ENCODE peak calls at places on chromosomes 12 and 14, in seven cellular contexts. T, K, F, Q, P, Z and J are unnamed samples.

GRCh38 chr12:76299536-76300296 is 48.5 kb downstream of the BBS10 start:
- DNase-seq in P (no peak), Q (no peak), F (peak; percentile 13), T (peak; percentile 12), K (no peak), Z (no peak), J (no peak)

GRCh38 chr12:8057839-8058238 is 8.3 kb downstream of the C3AR1 start:
- DNase-seq in T (no peak), P (no peak), K (no peak), Q (no peak), F (no peak), Z (no peak), J (no peak)

GRCh38 chr12:105921055-105921454 is 217.7 kb downstream of the NUAK1 start:
- DNase-seq in T (no peak), Q (no peak), Z (no peak), K (no peak), F (no peak), P (no peak), J (no peak)

GRCh38 chr14:69483765-69484443 is 624 bp upstream of the PLEKHD1 start:
- DNase-seq in P (peak; percentile 29), T (no peak), Q (no peak), F (peak; percentile 53), Z (no peak), K (no peak), J (no peak)

GRCh38 chr12:110858848-110859247 is 12.1 kb downstream of the CCDC63 start:
- DNase-seq in F (no peak), Q (no peak), K (no peak), Z (no peak), T (no peak), P (no peak), J (no peak)

GRCh38 chr12:127393460-127393859 is 873.5 kb upstream of the TMEM132C start:
- DNase-seq in P (no peak), T (no peak), F (no peak), Q (no peak), Z (no peak), K (no peak), J (no peak)

GRCh38 chr12:15629108-15629507 is 160.1 kb downstream of the EPS8 start:
- DNase-seq in P (peak; percentile 14), K (peak; percentile 77), F (peak; percentile 59), Z (no peak), T (peak; percentile 94), Q (no peak), J (no peak)

GRCh38 chr14:60971271-60971670 is 9.6 kb downstream of the TRMT5 start:
- DNase-seq in Z (no peak), K (no peak), Q (no peak), T (no peak), P (no peak), F (no peak), J (no peak)

GRCh38 chr12:126588586-126589249 is 1523.5 kb downstream of the AACS start:
- DNase-seq in Q (no peak), T (no peak), K (no peak), P (no peak), F (no peak), Z (no peak), J (no peak)

GRCh38 chr14:54475187-54475881 is 13.4 kb downstream of the GMFB start:
- DNase-seq in Q (no peak), T (no peak), K (no peak), F (no peak), Z (no peak), P (no peak), J (no peak)

GRCh38 chr12:18576104-18576622 is 161.6 kb downstream of the PLCZ1 start:
- DNase-seq in P (no peak), K (no peak), T (no peak), Q (no peak), Z (no peak), F (no peak), J (no peak)

GRCh38 chr14:23494223-23494622 is 24.7 kb downstream of the NGDN start:
- DNase-seq in K (no peak), Z (no peak), F (peak; percentile 68), P (no peak), Q (no peak), T (no peak), J (no peak)

GRCh38 chr12:17333287-17333686 is 727.3 kb upstream of the LMO3 start:
- DNase-seq in T (peak; percentile 3), Z (no peak), F (no peak), P (no peak), K (no peak), Q (no peak), J (no peak)

GRCh38 chr14:103334644-103335603 is 887 bp downstream of the EIF5 start:
- DNase-seq in T (no peak), P (peak; percentile 87), F (peak; percentile 72), K (peak; percentile 94), Q (peak; percentile 59), Z (peak; percentile 27), J (peak; percentile 80)

GRCh38 chr14:100086361-100086760 is 21.1 kb downstream of the EVL start:
- DNase-seq in F (no peak), K (no peak), P (no peak), T (no peak), Q (no peak), Z (no peak), J (no peak)

GRCh38 chr12:132084681-132085635 is 59.2 kb downstream of the DDX51 start:
- DNase-seq in P (peak; percentile 77), F (peak; percentile 85), Q (no peak), K (peak; percentile 94), Z (no peak), T (no peak), J (peak; percentile 92)

GRCh38 chr12:93203361-93203760 is 174.4 kb upstream of the NUDT4 start:
- DNase-seq in F (no peak), Z (no peak), K (no peak), Q (no peak), T (no peak), P (no peak), J (no peak)
- H3K27ac ChIP-seq in F (no peak overlapping the region), Z (no peak overlapping the region), K (no peak overlapping the region), Q (no peak overlapping the region), T (no peak overlapping the region), P (no peak overlapping the region), J (no peak overlapping the region)

GRCh38 chr12:94326727-94327126 is 132.9 kb downstream of the CEP83 start:
- DNase-seq in P (no peak), K (no peak), Q (no peak), Z (no peak), T (no peak), F (no peak), J (no peak)

GRCh38 chr12:94322346-94322745 is 137.3 kb downstream of the CEP83 start:
- DNase-seq in T (no peak), K (peak; percentile 36), Z (no peak), F (no peak), Q (no peak), P (no peak), J (no peak)

GRCh38 chr12:94329366-94329765 is 130.3 kb downstream of the CEP83 start:
- DNase-seq in Z (no peak), T (no peak), K (no peak), F (no peak), Q (no peak), P (no peak), J (no peak)

GRCh38 chr12:94327819-94328218 is 131.8 kb downstream of the CEP83 start:
- DNase-seq in K (no peak), Z (no peak), F (no peak), Q (no peak), P (no peak), T (no peak), J (no peak)

GRCh38 chr12:94326234-94326633 is 133.4 kb downstream of the CEP83 start:
- DNase-seq in Q (no peak), Z (no peak), T (no peak), F (no peak), K (no peak), P (no peak), J (no peak)
- H3K36me3 ChIP-seq in Q (peaks cover 23% of the 10 kb centered on the region), Z (no peaks in the 10 kb centered on the region), T (no peaks in the 10 kb centered on the region), F (peaks cover 13% of the 10 kb centered on the region), K (peaks cover 8% of the 10 kb centered on the region), P (no peaks in the 10 kb centered on the region), J (peaks cover 48% of the 10 kb centered on the region)

DNA sequence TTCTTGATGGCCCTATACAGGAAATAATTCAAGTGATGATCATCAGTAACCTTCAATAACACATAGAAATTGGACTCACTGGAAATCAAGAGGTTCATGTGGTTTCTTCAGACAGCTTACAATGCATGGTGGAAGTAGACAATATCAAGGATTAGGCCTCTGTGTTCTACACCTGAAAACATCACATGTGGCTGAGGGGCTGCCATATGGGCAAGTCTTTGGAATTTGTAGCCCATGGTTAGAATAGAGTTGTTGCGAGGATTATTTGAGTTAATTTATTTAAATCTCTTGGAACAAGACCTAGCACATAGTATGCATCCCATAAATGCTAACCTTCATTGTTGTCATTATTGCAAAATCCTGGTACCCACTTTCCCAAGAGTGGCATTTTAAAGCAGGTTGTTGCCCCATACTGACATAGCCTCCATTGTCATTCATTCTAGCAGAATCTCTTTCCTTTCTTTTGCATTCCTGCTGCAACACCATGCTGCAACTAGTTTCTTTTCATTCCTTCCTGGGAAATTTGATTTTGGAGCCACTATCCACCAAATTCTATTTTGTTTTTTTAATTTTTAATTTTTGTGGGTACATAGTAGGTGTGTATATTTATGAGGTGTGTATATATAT is 352.7 kb upstream of the NAV3 start:
- DNase-seq in Z (no peak), Q (no peak), K (no peak), P (no peak), F (no peak), T (no peak), J (no peak)
- H3K27ac ChIP-seq in Z (no peak overlapping the region), Q (no peak overlapping the region), K (no peak overlapping the region), P (no peak overlapping the region), F (no peak overlapping the region), T (no peak overlapping the region), J (no peak overlapping the region)

GRCh38 chr12:122867701-122868461 is 28.0 kb downstream of the VPS37B start:
- DNase-seq in K (peak; percentile 76), F (no peak), Q (no peak), T (no peak), P (peak; percentile 92), Z (no peak), J (peak; percentile 32)

GRCh38 chr12:122868471-122869177 is 27.3 kb downstream of the VPS37B start:
- DNase-seq in F (no peak), K (peak; percentile 57), T (no peak), Z (no peak), P (no peak), Q (no peak), J (no peak)

GRCh38 chr12:122865268-122866231 is 30.3 kb downstream of the HIP1R start:
- DNase-seq in Z (no peak), K (peak; percentile 79), Q (no peak), F (peak; percentile 39), P (peak; percentile 82), T (peak; percentile 16), J (no peak)

GRCh38 chr12:122866379-122866778 is 29.5 kb downstream of the VPS37B start:
- DNase-seq in P (peak; percentile 67), Z (no peak), T (no peak), Q (no peak), F (no peak), K (peak; percentile 68), J (no peak)

GRCh38 chr12:122866950-122867607 is 28.8 kb downstream of the VPS37B start:
- DNase-seq in F (no peak), P (peak; percentile 59), T (no peak), Z (no peak), Q (no peak), K (peak; percentile 77), J (no peak)
- H3K36me3 ChIP-seq in F (peaks cover 20% of the 10 kb centered on the region), P (peaks cover 15% of the 10 kb centered on the region), T (peaks cover 16% of the 10 kb centered on the region), Z (peaks cover 8% of the 10 kb centered on the region), Q (peaks cover 61% of the 10 kb centered on the region), K (no peaks in the 10 kb centered on the region), J (peaks cover 65% of the 10 kb centered on the region)

GRCh38 chr14:58772814-58773620 is 135.3 kb downstream of the DACT1 start:
- DNase-seq in Q (no peak), P (no peak), T (peak; percentile 12), K (no peak), F (peak; percentile 36), Z (no peak), J (no peak)
- H3K27ac ChIP-seq in Q (no peak overlapping the region), P (no peak overlapping the region), T (no peak overlapping the region), K (no peak overlapping the region), F (peak overlapping the region; percentile 89), Z (no peak overlapping the region), J (no peak overlapping the region)

GRCh38 chr12:21485998-21486397 is 15.4 kb downstream of the RECQL start:
- DNase-seq in K (no peak), T (no peak), Q (no peak), P (no peak), Z (no peak), F (no peak), J (no peak)
- H3K36me3 ChIP-seq in K (peaks cover 10% of the 10 kb centered on the region), T (peaks cover 4% of the 10 kb centered on the region), Q (peaks cover 38% of the 10 kb centered on the region), P (no peaks in the 10 kb centered on the region), Z (no peaks in the 10 kb centered on the region), F (peaks cover 31% of the 10 kb centered on the region), J (peaks cover 83% of the 10 kb centered on the region)